ENCODE peak calls at places on chromosomes 1 and 21, in seven cellular contexts. One of them, this sample, is unnamed.
A peak's percentile ranks its signal among the peaks of the same experiment; 100 is the strongest.

GRCh38 chr21:40049031-40049958 is 182.1 kb downstream of the PCP4 start:
- DNase-seq in vagina: no peak
- DNase-seq in heart right ventricle: no peak
- DNase-seq in ovary: no peak
- DNase-seq in upper lobe of right lung: no peak
- DNase-seq in adrenal gland: peak; percentile 65
- DNase-seq in IMR-90: peak; percentile 11
- DNase-seq in this sample: no peak

GRCh38 chr1:52599236-52599635 is 2.9 kb upstream of the GPX7 start:
- DNase-seq in vagina: no peak
- DNase-seq in heart right ventricle: no peak
- DNase-seq in ovary: no peak
- DNase-seq in upper lobe of right lung: no peak
- DNase-seq in adrenal gland: no peak
- DNase-seq in IMR-90: no peak
- DNase-seq in this sample: no peak

GRCh38 chr1:54853793-54854370 is 33.1 kb downstream of the DHCR24 start:
- DNase-seq in vagina: no peak
- DNase-seq in heart right ventricle: no peak
- DNase-seq in ovary: no peak
- DNase-seq in upper lobe of right lung: peak; percentile 34
- DNase-seq in adrenal gland: no peak
- DNase-seq in IMR-90: no peak
- DNase-seq in this sample: no peak

GRCh38 chr1:75130865-75131592 is 3.2 kb upstream of the LHX8 start:
- DNase-seq in vagina: no peak
- DNase-seq in heart right ventricle: no peak
- DNase-seq in ovary: no peak
- DNase-seq in upper lobe of right lung: no peak
- DNase-seq in adrenal gland: no peak
- DNase-seq in IMR-90: no peak
- DNase-seq in this sample: no peak

GRCh38 chr1:153344718-153345025 is 4.0 kb downstream of the PGLYRP4 start:
- DNase-seq in vagina: peak; percentile 31
- DNase-seq in heart right ventricle: no peak
- DNase-seq in ovary: no peak
- DNase-seq in upper lobe of right lung: no peak
- DNase-seq in adrenal gland: no peak
- DNase-seq in IMR-90: no peak
- DNase-seq in this sample: no peak

GRCh38 chr1:77664923-77665516 is 17.4 kb downstream of the ZZZ3 start:
- DNase-seq in vagina: no peak
- DNase-seq in heart right ventricle: no peak
- DNase-seq in ovary: no peak
- DNase-seq in upper lobe of right lung: no peak
- DNase-seq in adrenal gland: no peak
- DNase-seq in IMR-90: no peak
- DNase-seq in this sample: no peak

GRCh38 chr1:65059930-65060538 is 88.0 kb upstream of the AK4 start:
- DNase-seq in vagina: no peak
- DNase-seq in heart right ventricle: no peak
- DNase-seq in ovary: no peak
- DNase-seq in upper lobe of right lung: no peak
- DNase-seq in adrenal gland: no peak
- DNase-seq in IMR-90: peak; percentile 61
- DNase-seq in this sample: peak; percentile 35

GRCh38 chr1:160664573-160665051 is 17.8 kb upstream of the SLAMF1 start:
- DNase-seq in vagina: no peak
- DNase-seq in heart right ventricle: no peak
- DNase-seq in ovary: no peak
- DNase-seq in upper lobe of right lung: no peak
- DNase-seq in adrenal gland: no peak
- DNase-seq in IMR-90: no peak
- DNase-seq in this sample: peak; percentile 75

GRCh38 chr1:85343612-85344255 is 67.3 kb upstream of the BCL10 start:
- DNase-seq in vagina: no peak
- DNase-seq in heart right ventricle: no peak
- DNase-seq in ovary: no peak
- DNase-seq in upper lobe of right lung: no peak
- DNase-seq in adrenal gland: no peak
- DNase-seq in IMR-90: peak; percentile 82
- DNase-seq in this sample: no peak

GRCh38 chr1:185412385-185413074 is 95.5 kb upstream of the IVNS1ABP start:
- DNase-seq in vagina: no peak
- DNase-seq in heart right ventricle: no peak
- DNase-seq in ovary: no peak
- DNase-seq in upper lobe of right lung: no peak
- DNase-seq in adrenal gland: no peak
- DNase-seq in IMR-90: no peak
- DNase-seq in this sample: no peak

GRCh38 chr1:7991504-7992440 is 30.3 kb downstream of the PARK7 start:
- DNase-seq in vagina: no peak
- DNase-seq in heart right ventricle: no peak
- DNase-seq in ovary: no peak
- DNase-seq in upper lobe of right lung: no peak
- DNase-seq in adrenal gland: no peak
- DNase-seq in IMR-90: peak; percentile 40
- DNase-seq in this sample: no peak

GRCh38 chr1:34840426-34840825 is 19.1 kb downstream of the SMIM12 start:
- DNase-seq in vagina: no peak
- DNase-seq in heart right ventricle: no peak
- DNase-seq in ovary: no peak
- DNase-seq in upper lobe of right lung: no peak
- DNase-seq in adrenal gland: no peak
- DNase-seq in IMR-90: no peak
- DNase-seq in this sample: no peak

GRCh38 chr21:29307718-29308455 is 9.2 kb downstream of the BACH1 start:
- DNase-seq in vagina: no peak
- DNase-seq in heart right ventricle: no peak
- DNase-seq in ovary: no peak
- DNase-seq in upper lobe of right lung: no peak
- DNase-seq in adrenal gland: no peak
- DNase-seq in IMR-90: no peak
- DNase-seq in this sample: no peak

GRCh38 chr1:5907386-5907785 is 84.8 kb downstream of the NPHP4 start:
- DNase-seq in vagina: peak; percentile 37
- DNase-seq in heart right ventricle: no peak
- DNase-seq in ovary: no peak
- DNase-seq in upper lobe of right lung: no peak
- DNase-seq in adrenal gland: peak; percentile 1
- DNase-seq in IMR-90: no peak
- DNase-seq in this sample: no peak

GRCh38 chr1:39926343-39926769 is 24.6 kb upstream of the MYCL start:
- DNase-seq in vagina: no peak
- DNase-seq in heart right ventricle: no peak
- DNase-seq in ovary: no peak
- DNase-seq in upper lobe of right lung: peak; percentile 64
- DNase-seq in adrenal gland: no peak
- DNase-seq in IMR-90: peak; percentile 40
- DNase-seq in this sample: no peak

GRCh38 chr1:9787702-9788101 is 36.1 kb downstream of the CLSTN1 start:
- DNase-seq in vagina: no peak
- DNase-seq in heart right ventricle: no peak
- DNase-seq in ovary: no peak
- DNase-seq in upper lobe of right lung: no peak
- DNase-seq in adrenal gland: no peak
- DNase-seq in IMR-90: no peak
- DNase-seq in this sample: peak; percentile 74

GRCh38 chr1:243924188-243924587 is 74.1 kb upstream of the AKT3 start:
- DNase-seq in vagina: no peak
- DNase-seq in heart right ventricle: no peak
- DNase-seq in ovary: no peak
- DNase-seq in upper lobe of right lung: no peak
- DNase-seq in adrenal gland: no peak
- DNase-seq in IMR-90: peak; percentile 67
- DNase-seq in this sample: no peak

GRCh38 chr1:160400284-160400645 is at the start of gene VANGL2:
- DNase-seq in vagina: no peak
- DNase-seq in heart right ventricle: peak; percentile 84
- DNase-seq in ovary: peak; percentile 83
- DNase-seq in upper lobe of right lung: peak; percentile 80
- DNase-seq in adrenal gland: peak; percentile 44
- DNase-seq in IMR-90: peak; percentile 41
- DNase-seq in this sample: no peak

GRCh38 chr1:51444096-51444495 is 75.0 kb downstream of the EPS15 start:
- DNase-seq in vagina: no peak
- DNase-seq in heart right ventricle: no peak
- DNase-seq in ovary: no peak
- DNase-seq in upper lobe of right lung: no peak
- DNase-seq in adrenal gland: no peak
- DNase-seq in IMR-90: peak; percentile 55
- DNase-seq in this sample: no peak

GRCh38 chr21:16194851-16195251 is 465.1 kb downstream of the USP25 start:
- DNase-seq in vagina: no peak
- DNase-seq in heart right ventricle: no peak
- DNase-seq in ovary: no peak
- DNase-seq in upper lobe of right lung: no peak
- DNase-seq in adrenal gland: no peak
- DNase-seq in IMR-90: peak; percentile 17
- DNase-seq in this sample: no peak
- H3K4me3 ChIP-seq in vagina: peak overlapping the region; percentile 51
- H3K4me3 ChIP-seq in heart right ventricle: peak overlapping the region; percentile 50
- H3K4me3 ChIP-seq in ovary: peak overlapping the region; percentile 46
- H3K4me3 ChIP-seq in upper lobe of right lung: peak overlapping the region; percentile 48
- H3K4me3 ChIP-seq in adrenal gland: no peak overlapping the region
- H3K4me3 ChIP-seq in IMR-90: peak overlapping the region; percentile 6
- H3K4me3 ChIP-seq in this sample: no peak overlapping the region

DNA sequence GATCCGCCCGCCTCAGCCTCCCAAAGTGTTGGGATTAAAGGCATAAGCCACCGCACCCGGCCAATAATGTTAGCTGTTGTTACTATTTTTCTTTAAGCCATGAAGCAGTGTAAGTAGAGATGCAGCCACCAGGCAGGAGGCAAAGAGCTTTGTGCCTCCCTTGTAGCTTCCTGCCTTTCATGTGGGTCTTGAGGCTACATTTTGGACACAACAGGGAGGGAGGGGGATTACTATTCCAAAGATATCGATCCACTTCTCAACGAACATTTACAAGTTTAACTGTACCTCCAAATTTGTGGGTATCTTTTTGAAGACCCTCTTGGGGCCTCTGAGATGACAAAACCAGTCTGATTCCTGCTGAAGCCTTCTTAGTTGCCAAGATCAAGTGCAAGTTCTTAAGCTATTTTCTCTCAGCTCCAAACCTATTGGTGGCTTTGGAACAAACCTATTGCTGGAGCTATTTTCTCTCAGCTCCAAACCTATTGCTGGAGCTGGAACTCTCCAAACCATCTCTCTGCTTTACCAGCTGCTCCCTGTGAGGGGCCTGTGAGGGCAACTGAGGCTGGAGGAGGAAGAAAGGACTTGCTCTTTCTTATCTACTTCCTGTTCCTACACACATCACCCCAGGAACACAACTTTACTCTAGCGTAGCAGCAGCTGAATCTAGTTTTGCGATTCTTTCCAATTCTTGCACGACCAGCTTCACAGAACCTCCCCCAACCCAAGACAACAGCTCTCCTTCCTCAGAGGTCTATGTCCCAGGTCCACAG is 16.2 kb upstream of the RCAN3 start:
- DNase-seq in vagina: no peak
- DNase-seq in heart right ventricle: no peak
- DNase-seq in ovary: no peak
- DNase-seq in upper lobe of right lung: no peak
- DNase-seq in adrenal gland: no peak
- DNase-seq in IMR-90: no peak
- DNase-seq in this sample: peak; percentile 75
- H3K4me1 ChIP-seq in vagina: no peaks in the 10 kb centered on the region
- H3K4me1 ChIP-seq in heart right ventricle: no peaks in the 10 kb centered on the region
- H3K4me1 ChIP-seq in ovary: no peaks in the 10 kb centered on the region
- H3K4me1 ChIP-seq in upper lobe of right lung: peaks cover 3% of the 10 kb centered on the region
- H3K4me1 ChIP-seq in adrenal gland: no peaks in the 10 kb centered on the region
- H3K4me1 ChIP-seq in IMR-90: no peaks in the 10 kb centered on the region
- H3K4me1 ChIP-seq in this sample: peaks cover 83% of the 10 kb centered on the region

GRCh38 chr1:201650608-201650933 is 111.6 kb downstream of the NAV1 start:
- DNase-seq in vagina: no peak
- DNase-seq in heart right ventricle: no peak
- DNase-seq in ovary: no peak
- DNase-seq in upper lobe of right lung: no peak
- DNase-seq in adrenal gland: no peak
- DNase-seq in IMR-90: no peak
- DNase-seq in this sample: no peak
- H3K4me3 ChIP-seq in vagina: peak overlapping the region; percentile 60
- H3K4me3 ChIP-seq in heart right ventricle: peak overlapping the region; percentile 69
- H3K4me3 ChIP-seq in ovary: peak overlapping the region; percentile 56
- H3K4me3 ChIP-seq in upper lobe of right lung: peak overlapping the region; percentile 60
- H3K4me3 ChIP-seq in adrenal gland: no peak overlapping the region
- H3K4me3 ChIP-seq in IMR-90: peak overlapping the region; percentile 67
- H3K4me3 ChIP-seq in this sample: no peak overlapping the region

GRCh38 chr1:212290608-212291007 is 5.4 kb downstream of the PPP2R5A start:
- DNase-seq in vagina: no peak
- DNase-seq in heart right ventricle: no peak
- DNase-seq in ovary: no peak
- DNase-seq in upper lobe of right lung: no peak
- DNase-seq in adrenal gland: no peak
- DNase-seq in IMR-90: peak; percentile 43
- DNase-seq in this sample: no peak
- H3K4me1 ChIP-seq in vagina: peaks cover 80% of the 10 kb centered on the region
- H3K4me1 ChIP-seq in heart right ventricle: peaks cover 79% of the 10 kb centered on the region
- H3K4me1 ChIP-seq in ovary: peaks cover 5% of the 10 kb centered on the region
- H3K4me1 ChIP-seq in upper lobe of right lung: peaks cover 62% of the 10 kb centered on the region
- H3K4me1 ChIP-seq in adrenal gland: peaks cover 8% of the 10 kb centered on the region
- H3K4me1 ChIP-seq in IMR-90: peaks cover 6% of the 10 kb centered on the region
- H3K4me1 ChIP-seq in this sample: peaks cover 78% of the 10 kb centered on the region